ENCODE peak calls at places on chromosomes 6 and 20, in five cellular contexts. O is cardiac fibroblast; K is stimulated activated CD8-positive, alpha-beta memory T cell treated with anti-CD3 and anti-CD28 coated beads, Interleukin-2, amount 100 ng/mL, for 1 hour; M is WTC11; E is Right ventricle myocardium superior. J is an unnamed sample.

GRCh38 chr6:13865132-13865531 is 50.8 kb upstream of the MCUR1 start:
- DNase-seq in O (no peak), K (no peak), M (no peak), E (no peak), J (no peak)

GRCh38 chr6:39891976-39892375 is 42.3 kb downstream of the MOCS1 start:
- DNase-seq in O (peak), K (no peak), M (no peak), E (no peak), J (no peak)

GRCh38 chr6:100944644-100945043 is 63.5 kb upstream of the ASCC3 start:
- DNase-seq in O (no peak), K (no peak), M (no peak), E (no peak), J (peak)

GRCh38 chr6:7062445-7063162 is 45.2 kb upstream of the RREB1 start:
- DNase-seq in O (no peak), K (no peak), M (no peak), E (no peak), J (no peak)

GRCh38 chr6:131169613-131170012 is 34.3 kb downstream of the AKAP7 start:
- DNase-seq in O (no peak), K (no peak), M (no peak), E (no peak), J (no peak)

GRCh38 chr6:89734526-89734925 is 85.1 kb downstream of the MDN1 start:
- DNase-seq in O (peak), K (no peak), M (no peak), E (no peak), J (no peak)

GRCh38 chr6:43823879-43824740 is 54.1 kb downstream of the VEGFA start:
- DNase-seq in O (no peak), K (no peak), M (no peak), E (no peak), J (no peak)

GRCh38 chr6:149545754-149546471 is at the start of gene PPIL4:
- DNase-seq in O (peak), K (peak), M (peak), E (peak), J (peak)

GRCh38 chr6:36682328-36683144 is 4.0 kb downstream of the CDKN1A start:
- DNase-seq in O (no peak), K (no peak), M (no peak), E (peak), J (peak)

GRCh38 chr20:37839432-37839827 is 63.5 kb upstream of the VSTM2L start:
- DNase-seq in O (no peak), K (no peak), M (no peak), E (no peak), J (no peak)

GRCh38 chr6:105468850-105469249 is 66.0 kb upstream of the PREP start:
- DNase-seq in O (no peak), K (no peak), M (no peak), E (no peak), J (no peak)

GRCh38 chr6:63560806-63561672 is 11.2 kb upstream of the LOC128125822 start:
- DNase-seq in O (peak), K (no peak), M (no peak), E (no peak), J (no peak)

GRCh38 chr20:42603655-42604054 is 586.1 kb downstream of the PTPRT start:
- DNase-seq in O (no peak), K (no peak), M (no peak), E (no peak), J (no peak)

GRCh38 chr6:56693246-56693607 is 50.5 kb upstream of the DST start:
- DNase-seq in O (peak), K (no peak), M (no peak), E (peak), J (no peak)

GRCh38 chr6:154615483-154616025 is 105.1 kb upstream of the CNKSR3 start:
- DNase-seq in O (peak), K (no peak), M (peak), E (peak), J (peak)

GRCh38 chr6:145497006-145497405 is 238.3 kb downstream of the EPM2A start:
- DNase-seq in O (no peak), K (no peak), M (no peak), E (no peak), J (no peak)

GRCh38 chr6:34200340-34200971 is 36.2 kb upstream of the HMGA1 start:
- DNase-seq in O (peak), K (no peak), M (no peak), E (no peak), J (no peak)

GRCh38 chr6:1076531-1077453 is 235.1 kb upstream of the FOXQ1 start:
- DNase-seq in O (no peak), K (no peak), M (no peak), E (no peak), J (no peak)

GRCh38 chr20:50242863-50243609 is 52.4 kb downstream of the CEBPB start:
- DNase-seq in O (peak), K (no peak), M (no peak), E (no peak), J (peak)

GRCh38 chr6:6796818-6797217 is 208.3 kb downstream of the LY86 start:
- DNase-seq in O (no peak), K (no peak), M (no peak), E (no peak), J (no peak)

GRCh38 chr20:4684837-4685413 is 36.8 kb upstream of the PRND start:
- DNase-seq in O (peak), K (no peak), M (no peak), E (no peak), J (no peak)

GRCh38 chr6:44642870-44643522 is 255.5 kb downstream of the CDC5L start:
- DNase-seq in O (peak), K (no peak), M (no peak), E (no peak), J (no peak)

GRCh38 chr20:24045621-24046020 is 57.0 kb upstream of the GGTLC1 start:
- DNase-seq in O (no peak), K (no peak), M (no peak), E (no peak), J (no peak)

GRCh38 chr6:81753709-81754678 is 1.5 kb upstream of the TENT5A start:
- DNase-seq in O (peak), K (peak), M (peak), E (peak), J (no peak)

GRCh38 chr20:58556961-58557360 is 41.8 kb upstream of the APCDD1L start:
- DNase-seq in O (no peak), K (no peak), M (no peak), E (no peak), J (no peak)

GRCh38 chr6:88922775-88923548 is 40.5 kb downstream of the RNGTT start:
- DNase-seq in O (peak), K (no peak), M (no peak), E (no peak), J (no peak)